ENCODE peak calls at places on chromosomes 5 and 9, in nine cellular contexts. M, A, D, H, P, K, L, Y and B are unnamed samples.

GRCh38 chr5:36878421-36879088 is 2.0 kb downstream of the NIPBL start:
- DNase-seq in A (peak), P (no peak), Y (no peak), M (no peak), D (no peak), K (peak), H (no peak), L (peak), B (no peak)

GRCh38 chr9:130193531-130194405 is 21.6 kb downstream of the NCS1 start:
- DNase-seq in P (no peak), K (no peak), M (no peak), L (no peak), A (no peak), H (no peak), D (no peak), Y (no peak), B (no peak)

GRCh38 chr9:72817413-72817812 is 135.4 kb downstream of the ALDH1A1 start:
- DNase-seq in K (no peak), H (no peak), Y (no peak), L (no peak), M (no peak), P (no peak), D (no peak), A (no peak), B (no peak)

GRCh38 chr9:119432428-119432827 is 63.2 kb upstream of the BRINP1 start:
- DNase-seq in L (no peak), K (no peak), M (no peak), H (no peak), A (no peak), Y (no peak), P (no peak), D (no peak), B (no peak)

GRCh38 chr5:81657386-81657785 is 93.5 kb downstream of the SSBP2 start:
- DNase-seq in M (no peak), A (peak), P (no peak), K (no peak), H (no peak), D (no peak), L (no peak), Y (no peak), B (no peak)

GRCh38 chr9:125145425-125145824 is 2.1 kb upstream of the SCAI start:
- DNase-seq in M (no peak), A (no peak), D (no peak), Y (no peak), K (no peak), H (no peak), P (no peak), L (no peak), B (no peak)

GRCh38 chr9:93419023-93419422 is 32.5 kb upstream of the FAM120A start:
- DNase-seq in P (no peak), H (no peak), L (no peak), K (no peak), D (no peak), Y (no peak), A (no peak), M (no peak), B (no peak)

GRCh38 chr5:58885265-58885664 is 302.4 kb downstream of the RAB3C start:
- DNase-seq in A (no peak), M (no peak), Y (no peak), D (no peak), K (peak), P (no peak), L (no peak), H (no peak), B (no peak)

GRCh38 chr5:68576805-68577204 is 361.2 kb downstream of the PIK3R1 start:
- DNase-seq in M (no peak), L (no peak), D (no peak), P (no peak), A (no peak), H (no peak), K (no peak), Y (no peak), B (no peak)